ENCODE peak calls at places on chromosomes 11 and 22, in nine cellular contexts. F is foreskin keratinocyte, T is spleen, I is tibial nerve, S is heart right ventricle, X is cardiac muscle cell, R is RWPE2, O is Peyer's patch, Q is PC-3. W is an unnamed sample.

GRCh38 chr22:45750626-45751025 is 79.0 kb downstream of the ATXN10 start:
- DNase-seq in O (no peak), T (no peak), I (no peak), R (no peak), S (no peak), F (no peak), X (no peak), Q (no peak), W (no peak)

GRCh38 chr11:101127699-101128570 is 1.7 kb downstream of the PGR start:
- DNase-seq in I (no peak), T (peak), F (no peak), Q (no peak), S (peak), O (peak), R (peak), X (no peak), W (peak)

GRCh38 chr11:66607126-66607834 is 9.2 kb upstream of the RBM14 start:
- DNase-seq in Q (no peak), O (peak), X (peak), R (no peak), T (no peak), S (peak), F (no peak), I (peak), W (peak)

GRCh38 chr11:132078230-132078629 is 707.8 kb downstream of the NTM start:
- DNase-seq in X (no peak), S (no peak), F (no peak), T (no peak), O (no peak), R (no peak), Q (no peak), I (no peak), W (no peak)

GRCh38 chr22:44389926-44390925 is 77.5 kb upstream of the SHISAL1 start:
- DNase-seq in I (no peak), R (peak), Q (no peak), F (no peak), X (no peak), S (no peak), T (peak), O (no peak), W (peak)

GRCh38 chr22:22513619-22514018 is 5.1 kb upstream of the ZNF280B start:
- DNase-seq in O (no peak), Q (no peak), S (no peak), F (no peak), T (no peak), I (no peak), R (no peak), X (no peak), W (no peak)

GRCh38 chr11:44409071-44409470 is 99.1 kb upstream of the ALX4 start:
- DNase-seq in X (no peak), S (no peak), T (no peak), R (no peak), F (no peak), Q (no peak), O (no peak), I (no peak), W (peak)

GRCh38 chr22:22810018-22810427 is 77.6 kb upstream of the IGLL5 start:
- DNase-seq in F (no peak), R (no peak), I (no peak), S (no peak), Q (no peak), T (peak), O (peak), X (peak), W (no peak)

GRCh38 chr11:112723676-112724075 is 237.5 kb upstream of the NCAM1 start:
- DNase-seq in F (no peak), O (no peak), T (no peak), Q (no peak), R (no peak), I (no peak), S (no peak), X (no peak), W (no peak)

GRCh38 chr11:88375927-88376470 is 38.5 kb upstream of the CTSC start:
- DNase-seq in T (no peak), O (no peak), Q (no peak), I (no peak), S (no peak), R (no peak), X (no peak), F (no peak), W (no peak)

GRCh38 chr11:70247042-70247709 is 23.3 kb upstream of the PPFIA1 start:
- DNase-seq in X (no peak), I (no peak), F (no peak), Q (peak), T (no peak), O (no peak), R (no peak), S (no peak), W (no peak)

GRCh38 chr22:23912293-23912903 is 18.2 kb downstream of the MIF start:
- DNase-seq in S (no peak), Q (no peak), T (no peak), I (no peak), X (no peak), O (no peak), F (no peak), R (no peak), W (no peak)

GRCh38 chr11:7079545-7080135 is 9.2 kb upstream of the RBMXL2 start:
- DNase-seq in S (no peak), I (no peak), T (no peak), Q (no peak), O (no peak), F (no peak), R (no peak), X (no peak), W (no peak)

GRCh38 chr22:39622881-39623367 is 52.4 kb downstream of the CACNA1I start:
- DNase-seq in I (peak), Q (peak), X (peak), S (peak), F (no peak), R (no peak), T (peak), O (peak), W (no peak)

GRCh38 chr11:65766535-65766934 is 14.2 kb downstream of the AP5B1 start:
- DNase-seq in T (no peak), I (no peak), S (no peak), X (peak), O (no peak), R (no peak), Q (peak), F (no peak), W (no peak)

GRCh38 chr22:46043816-46044717 is 67.1 kb upstream of the WNT7B start:
- DNase-seq in T (peak), S (no peak), O (peak), X (no peak), F (peak), Q (peak), I (no peak), R (peak), W (peak)

GRCh38 chr11:35122308-35122707 is 16.7 kb upstream of the CD44 start:
- DNase-seq in R (no peak), X (no peak), S (no peak), Q (no peak), T (no peak), F (no peak), O (no peak), I (no peak), W (no peak)
- H3K27ac ChIP-seq in R (no peak), X (no peak), S (no peak), Q (no peak), T (peak), F (no peak), O (no peak), I (no peak), W (no peak)

GRCh38 chr22:36868546-36868945 is 7.7 kb downstream of the NCF4 start:
- DNase-seq in F (no peak), R (no peak), Q (no peak), S (no peak), O (no peak), T (no peak), I (no peak), X (no peak), W (no peak)
- TF ChIP-seq CTCF in F (no peak), R (no peak), Q (no peak), S (no peak), O (no peak), T (no peak), I (no peak), X (no peak), W (no peak)

GRCh38 chr11:119906376-119906775 is 177.4 kb upstream of the NECTIN1 start:
- DNase-seq in Q (no peak), T (peak), O (no peak), R (no peak), F (no peak), I (no peak), X (no peak), S (no peak), W (no peak)
- H3K27ac ChIP-seq in Q (no peak), T (no peak), O (peak), R (no peak), F (no peak), I (no peak), X (no peak), S (no peak), W (no peak)

GRCh38 chr11:118714816-118715215 is 35.4 kb upstream of the TREH start:
- DNase-seq in I (no peak), S (no peak), X (no peak), O (no peak), T (no peak), Q (no peak), R (no peak), F (no peak), W (no peak)
- TF ChIP-seq CTCF in I (no peak), S (no peak), X (no peak), O (no peak), T (no peak), Q (no peak), R (no peak), F (no peak), W (no peak)

GRCh38 chr22:37240240-37240940 is 3.7 kb downstream of the RAC2 start:
- DNase-seq in X (no peak), S (no peak), O (peak), I (no peak), R (peak), F (no peak), T (peak), Q (no peak), W (no peak)
- H3K27ac ChIP-seq in X (no peak), S (no peak), O (no peak), I (no peak), R (no peak), F (no peak), T (peak), Q (no peak), W (no peak)

DNA sequence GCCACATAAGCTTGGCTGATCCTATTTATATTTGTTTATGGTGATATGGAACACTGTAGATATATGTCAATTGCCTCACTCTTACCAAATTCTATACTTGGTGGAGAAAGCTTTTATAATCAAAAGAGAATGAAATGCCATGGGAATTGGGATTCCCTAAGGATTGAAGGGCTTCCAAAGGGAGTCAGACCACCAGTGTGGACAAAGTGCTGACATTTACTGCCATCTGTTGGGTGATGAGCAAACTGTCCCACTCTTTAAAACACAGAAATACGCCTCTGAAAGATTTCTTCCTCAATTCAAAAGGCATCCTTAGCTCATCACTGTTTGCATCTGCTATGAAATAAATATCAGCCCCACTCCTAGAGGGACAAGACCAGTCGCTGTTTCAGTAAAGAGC is 7.1 kb downstream of the SLC1A2 start:
- DNase-seq in S (no peak), X (peak), Q (peak), R (no peak), T (no peak), F (no peak), I (no peak), O (no peak), W (no peak)
- TF ChIP-seq CTCF in S (no peak), X (peak), Q (peak), R (peak), T (no peak), F (peak), I (no peak), O (no peak), W (no peak)

GRCh38 chr11:79648766-79649545 is 208.1 kb upstream of the TENM4 start:
- DNase-seq in T (no peak), I (no peak), S (no peak), Q (no peak), R (no peak), F (no peak), X (no peak), O (no peak), W (no peak)
- H3K27ac ChIP-seq in T (no peak), I (no peak), S (no peak), Q (no peak), R (no peak), F (no peak), X (no peak), O (no peak), W (no peak)

GRCh38 chr22:42649261-42650056 is at the start of gene CYB5R3:
- DNase-seq in O (peak), I (peak), T (peak), F (peak), Q (peak), R (no peak), S (peak), X (peak), W (no peak)
- TF ChIP-seq CTCF in O (no peak), I (no peak), T (no peak), F (no peak), Q (no peak), R (no peak), S (no peak), X (no peak), W (no peak)